ENCODE peak calls at places on chromosomes 6 and 20, in nine cellular contexts. V, S, C, F, W, Z, Y, K and I are unnamed samples.

GRCh38 chr6:13472099-13472498 is 15.3 kb downstream of the GFOD1 start:
- DNase-seq in S (no peak), Y (no peak), F (no peak), V (no peak), C (no peak), K (no peak), Z (no peak), W (no peak), I (no peak)

GRCh38 chr6:137819740-137820139 is 47.3 kb upstream of the TNFAIP3 start:
- DNase-seq in W (no peak), V (no peak), F (no peak), C (peak), Y (peak), Z (no peak), S (no peak), K (no peak), I (no peak)

GRCh38 chr6:44563397-44563796 is 175.9 kb downstream of the CDC5L start:
- DNase-seq in W (peak), S (no peak), K (no peak), C (peak), Z (no peak), V (no peak), Y (no peak), F (no peak), I (no peak)

GRCh38 chr6:47203266-47203967 is 106.3 kb downstream of the TNFRSF21 start:
- DNase-seq in Z (no peak), W (no peak), C (peak), Y (no peak), V (no peak), S (no peak), F (no peak), K (no peak), I (no peak)

GRCh38 chr6:82015526-82015925 is 232.0 kb downstream of the IBTK start:
- DNase-seq in W (no peak), Y (no peak), F (no peak), S (no peak), C (no peak), Z (no peak), K (no peak), V (no peak), I (no peak)

GRCh38 chr6:1729133-1729751 is 119.5 kb downstream of the FOXC1 start:
- DNase-seq in V (no peak), F (no peak), W (no peak), K (no peak), C (no peak), Y (no peak), S (no peak), Z (no peak), I (no peak)

GRCh38 chr20:62977613-62978558 is 25.4 kb downstream of the SLC17A9 start:
- DNase-seq in K (peak), S (no peak), Y (peak), C (no peak), V (no peak), F (no peak), W (no peak), Z (no peak), I (no peak)

GRCh38 chr20:41030536-41031242 is 2.1 kb downstream of the TOP1 start:
- DNase-seq in S (peak), K (no peak), Z (no peak), V (no peak), C (peak), F (no peak), Y (no peak), W (no peak), I (no peak)

GRCh38 chr6:31529329-31530150 is 778 bp downstream of the MCCD1 start:
- DNase-seq in F (no peak), W (no peak), Z (no peak), K (no peak), Y (no peak), V (no peak), S (no peak), C (no peak), I (no peak)

GRCh38 chr20:25053207-25054132 is 4.5 kb downstream of the ACSS1 start:
- DNase-seq in K (peak), Z (peak), S (no peak), F (no peak), C (peak), V (no peak), Y (no peak), W (peak), I (peak)

GRCh38 chr20:56440346-56441007 is 27.9 kb upstream of the RTF2 start:
- DNase-seq in Y (peak), W (no peak), F (no peak), Z (peak), K (peak), S (no peak), C (no peak), V (no peak), I (no peak)

GRCh38 chr20:50009521-50010454 is 27.0 kb downstream of the SNAI1 start:
- DNase-seq in S (no peak), F (no peak), W (no peak), K (no peak), Y (no peak), Z (no peak), V (no peak), C (no peak), I (no peak)

GRCh38 chr6:160163425-160163824 is 41.8 kb downstream of the SLC22A1 start:
- DNase-seq in V (no peak), W (no peak), Y (no peak), Z (no peak), F (no peak), S (no peak), K (no peak), C (no peak), I (no peak)

GRCh38 chr6:100353276-100354015 is 111.3 kb downstream of the SIM1 start:
- DNase-seq in V (no peak), C (peak), K (no peak), Z (no peak), S (peak), Y (no peak), W (no peak), F (no peak), I (no peak)

GRCh38 chr6:49415358-49415757 is 47.7 kb downstream of the MMUT start:
- DNase-seq in W (no peak), Z (no peak), S (no peak), F (no peak), C (no peak), V (no peak), K (no peak), Y (no peak), I (no peak)

GRCh38 chr20:2163757-2164156 is 62.1 kb downstream of the STK35 start:
- DNase-seq in C (no peak), W (no peak), S (no peak), Z (no peak), V (no peak), K (no peak), F (no peak), Y (no peak), I (no peak)

GRCh38 chr6:128039542-128039941 is 138.7 kb upstream of the THEMIS start:
- DNase-seq in W (no peak), F (no peak), V (no peak), Z (no peak), S (no peak), C (no peak), K (no peak), Y (no peak), I (no peak)

GRCh38 chr6:111294374-111294967 is 188.5 kb downstream of the REV3L start:
- DNase-seq in K (no peak), V (no peak), C (no peak), W (no peak), F (no peak), Z (no peak), S (no peak), Y (no peak), I (no peak)

GRCh38 chr6:133341607-133342158 is 100.5 kb downstream of the EYA4 start:
- DNase-seq in S (no peak), F (no peak), W (no peak), V (peak), Z (no peak), Y (no peak), C (peak), K (no peak), I (no peak)

GRCh38 chr6:30483677-30484279 is 5.5 kb upstream of the HLA-E start:
- DNase-seq in V (peak), F (no peak), S (peak), C (peak), Z (no peak), Y (no peak), K (peak), W (no peak), I (peak)

GRCh38 chr6:28606424-28607391 is 81.0 kb downstream of the GPX5 start:
- DNase-seq in C (peak), W (no peak), S (peak), K (peak), Y (no peak), V (peak), Z (no peak), F (no peak), I (no peak)

GRCh38 chr20:1949711-1950110 is 44.1 kb downstream of the PDYN start:
- DNase-seq in C (no peak), Y (no peak), K (no peak), Z (peak), W (no peak), F (no peak), V (no peak), S (no peak), I (no peak)

GRCh38 chr6:56699066-56699654 is 56.5 kb upstream of the DST start:
- DNase-seq in Y (no peak), S (peak), F (no peak), W (no peak), Z (no peak), C (peak), V (no peak), K (peak), I (no peak)